ENCODE peak calls at places on chromosome 19, in five cellular contexts. One of them, this sample, is unnamed.

GRCh38 chr19:32040246-32040645 is 305.2 kb upstream of the ZNF507 start:
- DNase-seq in H1: no peak
- DNase-seq in SK-N-SH: no peak
- DNase-seq in HepG2: no peak
- DNase-seq in K562: no peak
- DNase-seq in this sample: no peak

GRCh38 chr19:38360351-38360750 is 14.0 kb upstream of the PSMD8 start:
- DNase-seq in H1: no peak
- DNase-seq in SK-N-SH: no peak
- DNase-seq in HepG2: no peak
- DNase-seq in K562: no peak
- DNase-seq in this sample: no peak

GRCh38 chr19:38676023-38676877 is 28.8 kb downstream of the ACTN4 start:
- DNase-seq in H1: no peak
- DNase-seq in SK-N-SH: no peak
- DNase-seq in HepG2: no peak
- DNase-seq in K562: peak
- DNase-seq in this sample: no peak

GRCh38 chr19:35673121-35673804 is 6.9 kb downstream of the UPK1A start:
- DNase-seq in H1: peak
- DNase-seq in SK-N-SH: peak
- DNase-seq in HepG2: peak
- DNase-seq in K562: peak
- DNase-seq in this sample: peak

GRCh38 chr19:7294571-7295212 is 478 bp upstream of the INSR start:
- DNase-seq in H1: no peak
- DNase-seq in SK-N-SH: peak
- DNase-seq in HepG2: peak
- DNase-seq in K562: peak
- DNase-seq in this sample: peak

GRCh38 chr19:30136591-30136990 is 194.6 kb downstream of the URI1 start:
- DNase-seq in H1: no peak
- DNase-seq in SK-N-SH: no peak
- DNase-seq in HepG2: no peak
- DNase-seq in K562: no peak
- DNase-seq in this sample: no peak

GRCh38 chr19:56838930-56839664 is 1.4 kb downstream of the PEG3 start:
- DNase-seq in H1: no peak
- DNase-seq in SK-N-SH: peak
- DNase-seq in HepG2: peak
- DNase-seq in K562: no peak
- DNase-seq in this sample: no peak

GRCh38 chr19:38070573-38070972 is 153.4 kb downstream of the DPF1 start:
- DNase-seq in H1: no peak
- DNase-seq in SK-N-SH: no peak
- DNase-seq in HepG2: no peak
- DNase-seq in K562: no peak
- DNase-seq in this sample: no peak

GRCh38 chr19:2013683-2013961 is 1.9 kb downstream of the BTBD2 start:
- DNase-seq in H1: no peak
- DNase-seq in SK-N-SH: peak
- DNase-seq in HepG2: no peak
- DNase-seq in K562: no peak
- DNase-seq in this sample: no peak

GRCh38 chr19:48271531-48272151 is 1.8 kb downstream of the ZNF114 start:
- DNase-seq in H1: peak
- DNase-seq in SK-N-SH: peak
- DNase-seq in HepG2: peak
- DNase-seq in K562: no peak
- DNase-seq in this sample: no peak

GRCh38 chr19:29311391-29311790 is 98.4 kb upstream of the UQCRFS1 start:
- DNase-seq in H1: no peak
- DNase-seq in SK-N-SH: no peak
- DNase-seq in HepG2: no peak
- DNase-seq in K562: no peak
- DNase-seq in this sample: no peak

GRCh38 chr19:6260912-6261636 is 18.7 kb downstream of the MLLT1 start:
- DNase-seq in H1: peak
- DNase-seq in SK-N-SH: peak
- DNase-seq in HepG2: peak
- DNase-seq in K562: peak
- DNase-seq in this sample: no peak

GRCh38 chr19:535017-535835 is 3.7 kb downstream of the CDC34 start:
- DNase-seq in H1: no peak
- DNase-seq in SK-N-SH: no peak
- DNase-seq in HepG2: no peak
- DNase-seq in K562: no peak
- DNase-seq in this sample: no peak

GRCh38 chr19:48321372-48321621 is 4.1 kb upstream of the EMP3 start:
- DNase-seq in H1: peak
- DNase-seq in SK-N-SH: peak
- DNase-seq in HepG2: no peak
- DNase-seq in K562: peak
- DNase-seq in this sample: peak

GRCh38 chr19:43148233-43148632 is 38.1 kb downstream of the PSG5 start:
- DNase-seq in H1: no peak
- DNase-seq in SK-N-SH: no peak
- DNase-seq in HepG2: no peak
- DNase-seq in K562: no peak
- DNase-seq in this sample: no peak

GRCh38 chr19:38647368-38647965 is at the start of gene ACTN4:
- DNase-seq in H1: peak
- DNase-seq in SK-N-SH: peak
- DNase-seq in HepG2: peak
- DNase-seq in K562: peak
- DNase-seq in this sample: peak

GRCh38 chr19:18904334-18905057 is 8.5 kb upstream of the CERS1 start:
- DNase-seq in H1: no peak
- DNase-seq in SK-N-SH: no peak
- DNase-seq in HepG2: no peak
- DNase-seq in K562: no peak
- DNase-seq in this sample: no peak

GRCh38 chr19:294819-295686 is 3.9 kb upstream of the PLPP2 start:
- DNase-seq in H1: no peak
- DNase-seq in SK-N-SH: peak
- DNase-seq in HepG2: no peak
- DNase-seq in K562: peak
- DNase-seq in this sample: no peak

GRCh38 chr19:46967578-46968018 is 52.0 kb upstream of the NPAS1 start:
- DNase-seq in H1: no peak
- DNase-seq in SK-N-SH: no peak
- DNase-seq in HepG2: no peak
- DNase-seq in K562: no peak
- DNase-seq in this sample: no peak

GRCh38 chr19:43934055-43934984 is 762 bp downstream of the ZNF45 start:
- DNase-seq in H1: no peak
- DNase-seq in SK-N-SH: peak
- DNase-seq in HepG2: no peak
- DNase-seq in K562: peak
- DNase-seq in this sample: no peak

GRCh38 chr19:38264486-38265212 is at the start of gene SPINT2:
- DNase-seq in H1: peak
- DNase-seq in SK-N-SH: peak
- DNase-seq in HepG2: no peak
- DNase-seq in K562: no peak
- DNase-seq in this sample: peak

GRCh38 chr19:18000480-18000980 is 7.4 kb upstream of the ARRDC2 start:
- DNase-seq in H1: no peak
- DNase-seq in SK-N-SH: no peak
- DNase-seq in HepG2: no peak
- DNase-seq in K562: no peak
- DNase-seq in this sample: no peak

DNA sequence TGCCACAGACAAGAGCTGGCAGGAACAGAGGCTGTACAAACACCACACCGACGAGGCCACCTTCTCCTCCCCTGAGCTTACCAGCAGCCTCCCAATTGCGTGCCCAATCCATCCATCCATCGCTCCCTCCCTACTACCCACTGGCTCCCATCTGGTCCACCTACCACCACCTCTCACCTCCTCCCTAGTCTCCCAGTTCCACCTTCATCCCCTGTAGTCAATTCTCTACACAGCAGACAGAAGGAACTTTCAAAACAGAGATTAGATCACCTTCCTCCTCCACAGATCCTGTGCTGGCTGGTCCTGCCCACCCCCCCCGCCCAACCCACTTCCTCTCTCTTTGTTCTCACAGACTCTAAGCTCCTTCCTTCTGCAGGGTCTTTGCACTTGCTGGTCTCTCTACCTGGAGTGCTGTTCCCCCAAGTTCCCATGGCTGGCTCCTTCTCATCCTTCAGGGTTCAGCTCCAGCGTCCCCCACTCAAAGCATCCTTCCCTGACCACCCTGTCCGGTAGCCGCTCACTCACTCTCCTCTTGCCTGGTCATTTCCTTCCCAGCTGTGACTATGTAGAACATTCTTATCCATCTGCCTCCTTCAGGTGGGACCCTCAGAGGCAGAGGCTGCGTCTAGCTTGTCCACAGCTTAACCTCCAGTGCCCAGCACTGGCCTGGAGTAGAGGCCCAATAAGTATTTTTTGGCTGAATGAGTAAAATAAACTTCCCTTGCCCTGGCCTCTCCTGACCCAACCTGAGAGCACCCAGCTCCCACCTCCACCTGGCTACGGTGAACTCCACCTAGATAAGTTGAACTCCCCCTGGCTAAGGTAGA is 23.0 kb downstream of the PIN1 start:
- DNase-seq in H1: no peak
- DNase-seq in SK-N-SH: no peak
- DNase-seq in HepG2: no peak
- DNase-seq in K562: peak
- DNase-seq in this sample: no peak
- TF ChIP-seq RAD21 in H1: no peak
- TF ChIP-seq RAD21 in SK-N-SH: no peak
- TF ChIP-seq RAD21 in HepG2: no peak
- TF ChIP-seq RAD21 in K562: no peak
- TF ChIP-seq RAD21 in this sample: no peak

GRCh38 chr19:12331211-12331941 is 2.1 kb downstream of the ZNF563 start:
- DNase-seq in H1: no peak
- DNase-seq in SK-N-SH: no peak
- DNase-seq in HepG2: peak
- DNase-seq in K562: no peak
- DNase-seq in this sample: no peak
- H3K9ac ChIP-seq in H1: no peak
- H3K9ac ChIP-seq in SK-N-SH: no peak
- H3K9ac ChIP-seq in HepG2: peak
- H3K9ac ChIP-seq in K562: no peak
- H3K9ac ChIP-seq in this sample: no peak

DNA sequence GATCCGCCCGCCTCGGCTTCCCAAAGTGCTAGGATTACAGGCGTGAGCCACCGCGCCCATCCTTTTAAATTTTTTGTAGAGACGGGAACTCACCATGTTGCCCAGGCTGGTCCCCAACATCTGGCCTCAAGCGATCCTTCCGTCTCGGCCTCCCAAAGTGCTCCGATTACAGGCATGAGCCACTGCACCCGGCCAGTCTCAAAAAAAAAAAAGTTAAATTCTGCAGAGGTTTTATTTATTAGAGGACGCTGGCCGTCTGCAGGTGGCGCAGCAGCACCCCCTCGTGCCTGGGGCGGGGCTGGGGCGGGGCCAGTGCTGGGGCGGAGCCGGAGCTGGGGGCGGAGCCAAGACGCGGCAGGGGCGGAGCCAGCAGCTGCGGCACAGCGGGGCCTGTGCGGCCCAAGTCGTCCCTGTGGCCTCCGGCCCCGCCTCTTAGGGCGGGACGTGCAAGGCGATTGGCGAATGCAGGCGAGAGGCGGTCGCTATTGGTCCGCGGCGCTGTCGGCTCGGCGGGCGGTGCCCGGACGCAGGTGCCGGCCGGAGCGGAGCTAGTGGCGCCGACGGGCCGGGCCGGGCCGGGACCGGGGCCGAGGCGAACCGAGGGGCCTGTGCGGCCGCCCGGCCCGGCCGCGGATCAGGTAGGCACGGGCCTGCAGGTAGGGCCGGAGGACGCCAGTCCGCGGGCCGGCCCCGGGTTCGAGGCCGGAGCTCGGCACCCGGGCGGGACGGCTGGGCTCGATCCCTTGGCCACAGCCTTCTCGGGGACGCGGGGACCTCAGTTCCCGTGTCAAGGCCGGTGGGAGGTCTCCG is at the start of gene MARCHF2:
- DNase-seq in H1: peak
- DNase-seq in SK-N-SH: peak
- DNase-seq in HepG2: peak
- DNase-seq in K562: peak
- DNase-seq in this sample: peak
- TF ChIP-seq POLR2AphosphoS5 in H1: no peak
- TF ChIP-seq POLR2AphosphoS5 in SK-N-SH: no peak
- TF ChIP-seq POLR2AphosphoS5 in HepG2: no peak
- TF ChIP-seq POLR2AphosphoS5 in K562: no peak
- TF ChIP-seq POLR2AphosphoS5 in this sample: no peak

GRCh38 chr19:22140356-22140755 is 56.4 kb downstream of the ZNF676 start:
- DNase-seq in H1: no peak
- DNase-seq in SK-N-SH: no peak
- DNase-seq in HepG2: no peak
- DNase-seq in K562: no peak
- DNase-seq in this sample: no peak

GRCh38 chr19:22144394-22144793 is 52.4 kb downstream of the ZNF676 start:
- DNase-seq in H1: no peak
- DNase-seq in SK-N-SH: peak
- DNase-seq in HepG2: no peak
- DNase-seq in K562: peak
- DNase-seq in this sample: peak
- TF ChIP-seq RAD21 in H1: no peak
- TF ChIP-seq RAD21 in SK-N-SH: no peak
- TF ChIP-seq RAD21 in HepG2: no peak
- TF ChIP-seq RAD21 in K562: no peak
- TF ChIP-seq RAD21 in this sample: no peak

GRCh38 chr19:58356236-58356970 is 3.1 kb upstream of the A1BG start:
- DNase-seq in H1: no peak
- DNase-seq in SK-N-SH: no peak
- DNase-seq in HepG2: no peak
- DNase-seq in K562: no peak
- DNase-seq in this sample: no peak
- H3K9ac ChIP-seq in H1: no peak
- H3K9ac ChIP-seq in SK-N-SH: no peak
- H3K9ac ChIP-seq in HepG2: no peak
- H3K9ac ChIP-seq in K562: no peak
- H3K9ac ChIP-seq in this sample: no peak

This sample was measured in HCT116.